ENCODE peak calls at places on chromosomes 12 and 14, in four cellular contexts. D is NCI-H146, G is IMR-90, P is nephron progenitor cell. T is an unnamed sample.

GRCh38 chr14:98555440-98555839 is 716.6 kb downstream of the BCL11B start:
- DNase-seq in D (no peak), G (no peak), P (no peak), T (no peak)

GRCh38 chr14:74251546-74252030 is 12.3 kb downstream of the VSX2 start:
- DNase-seq in D (peak), G (peak), P (peak), T (no peak)

GRCh38 chr14:71680733-71681387 is 251.4 kb upstream of the RGS6 start:
- DNase-seq in D (peak), G (no peak), P (no peak), T (no peak)

GRCh38 chr12:56522486-56523193 is 1.0 kb downstream of the RBMS2 start:
- DNase-seq in D (no peak), G (peak), P (no peak), T (no peak)

GRCh38 chr14:70814466-70814865 is 5.2 kb upstream of the MAP3K9 start:
- DNase-seq in D (no peak), G (no peak), P (no peak), T (no peak)

GRCh38 chr14:93954900-93955891 is 21.2 kb downstream of the ASB2 start:
- DNase-seq in D (no peak), G (no peak), P (no peak), T (no peak)

GRCh38 chr12:51620448-51620847 is 29.4 kb downstream of the SCN8A start:
- DNase-seq in D (no peak), G (peak), P (no peak), T (no peak)

GRCh38 chr12:67052981-67053380 is 216.2 kb upstream of the CAND1 start:
- DNase-seq in D (no peak), G (no peak), P (no peak), T (no peak)

GRCh38 chr14:98189077-98189476 is 1082.9 kb downstream of the BCL11B start:
- DNase-seq in D (no peak), G (no peak), P (no peak), T (no peak)

GRCh38 chr14:28629328-28630004 is 137.1 kb upstream of the FOXG1 start:
- DNase-seq in D (no peak), G (no peak), P (no peak), T (no peak)

GRCh38 chr14:100533647-100534485 is 53.4 kb downstream of the BEGAIN start:
- DNase-seq in D (no peak), G (no peak), P (peak), T (peak)

GRCh38 chr14:99325016-99325415 is 53.0 kb upstream of the BCL11B start:
- DNase-seq in D (no peak), G (no peak), P (no peak), T (no peak)

GRCh38 chr14:106442857-106443256 is 916.5 kb downstream of the TMEM121 start:
- DNase-seq in D (peak), G (no peak), P (no peak), T (no peak)

GRCh38 chr14:32453857-32454810 is 125.0 kb downstream of the AKAP6 start:
- DNase-seq in D (no peak), G (peak), P (no peak), T (no peak)

GRCh38 chr14:103803661-103804060 is 43.7 kb downstream of the PPP1R13B start:
- DNase-seq in D (no peak), G (peak), P (no peak), T (no peak)